ENCODE peak calls at places on chromosome 13, in four cellular contexts. W, A, H and B are unnamed samples.

GRCh38 chr13:41675306-41675705 is 218.0 kb downstream of the RGCC start:
- DNase-seq in W (no peak), A (no peak), H (no peak), B (no peak)

GRCh38 chr13:45015300-45015699 is 26.0 kb downstream of the GPALPP1 start:
- DNase-seq in H (no peak), W (no peak), A (no peak), B (no peak)

GRCh38 chr13:30791354-30791921 is 56.1 kb downstream of the ALOX5AP start:
- DNase-seq in A (no peak), H (no peak), W (no peak), B (peak; percentile 66)

GRCh38 chr13:59774511-59774911 is 389.2 kb downstream of the DIAPH3 start:
- DNase-seq in H (peak; percentile 46), W (no peak), A (no peak), B (no peak)

GRCh38 chr13:109999659-110000533 is 213.5 kb upstream of the IRS2 start:
- DNase-seq in W (no peak), A (no peak), H (no peak), B (no peak)

GRCh38 chr13:109160887-109161669 is 531.7 kb downstream of the MYO16 start:
- DNase-seq in A (no peak), H (peak; percentile 57), W (no peak), B (no peak)

GRCh38 chr13:32783067-32783466 is 196.8 kb downstream of the PDS5B start:
- DNase-seq in W (no peak), A (no peak), H (no peak), B (no peak)

GRCh38 chr13:27006519-27007161 is 165.0 kb downstream of the USP12 start:
- DNase-seq in A (peak; percentile 71), W (no peak), H (peak; percentile 43), B (no peak)

GRCh38 chr13:32415019-32415418 is 12.9 kb downstream of the N4BP2L1 start:
- DNase-seq in H (no peak), W (no peak), A (no peak), B (no peak)

GRCh38 chr13:79776538-79776937 is 295.6 kb downstream of the NDFIP2 start:
- DNase-seq in A (no peak), H (no peak), W (no peak), B (no peak)

GRCh38 chr13:32165791-32166190 is 134.2 kb downstream of the FRY start:
- DNase-seq in W (no peak), A (peak; percentile 25), H (no peak), B (no peak)

GRCh38 chr13:48042889-48043288 is 5.4 kb downstream of the NUDT15 start:
- DNase-seq in W (no peak), H (no peak), A (no peak), B (no peak)

GRCh38 chr13:95954266-95954665 is 98.9 kb downstream of the UGGT2 start:
- DNase-seq in H (peak; percentile 15), A (no peak), W (no peak), B (no peak)

GRCh38 chr13:110433014-110433413 is 125.9 kb downstream of the COL4A2 start:
- DNase-seq in A (no peak), W (no peak), H (peak; percentile 35), B (no peak)

GRCh38 chr13:30745917-30746686 is 10.8 kb downstream of the ALOX5AP start:
- DNase-seq in W (no peak), A (peak; percentile 47), H (no peak), B (no peak)

GRCh38 chr13:97953376-97953970 is at the start of gene IPO5:
- DNase-seq in H (no peak), W (no peak), A (no peak), B (no peak)

GRCh38 chr13:100088282-100088647 is 628 bp upstream of the PCCA start:
- DNase-seq in H (no peak), A (no peak), W (no peak), B (no peak)

GRCh38 chr13:45362939-45363338 is 22.0 kb upstream of the TPT1 start:
- DNase-seq in H (no peak), W (peak; percentile 53), A (no peak), B (no peak)

GRCh38 chr13:112714772-112715569 is 25.1 kb downstream of the ATP11A start:
- DNase-seq in A (no peak), H (no peak), W (no peak), B (no peak)

GRCh38 chr13:81058211-81058915 is 717.4 kb upstream of the SPRY2 start:
- DNase-seq in H (no peak), A (no peak), W (no peak), B (no peak)

GRCh38 chr13:45143346-45143751 is 23.0 kb downstream of the GTF2F2 start:
- DNase-seq in A (no peak), W (no peak), H (peak; percentile 88), B (no peak)

GRCh38 chr13:114109646-114110045 is 22.8 kb downstream of the RASA3 start:
- DNase-seq in A (peak; percentile 21), H (no peak), W (no peak), B (no peak)

GRCh38 chr13:25768726-25769270 is 283.0 kb downstream of the SHISA2 start:
- DNase-seq in W (no peak), A (no peak), H (no peak), B (no peak)

GRCh38 chr13:51518847-51519246 is 65.4 kb upstream of the WDFY2 start:
- DNase-seq in A (no peak), H (no peak), W (no peak), B (no peak)

GRCh38 chr13:65453982-65454381 is 1776.2 kb downstream of the PCDH9 start:
- DNase-seq in W (no peak), A (no peak), H (no peak), B (no peak)

GRCh38 chr13:114087430-114087829 is 45.0 kb downstream of the RASA3 start:
- DNase-seq in A (peak; percentile 10), H (no peak), W (no peak), B (no peak)

GRCh38 chr13:106318941-106319411 is 216.5 kb downstream of the EFNB2 start:
- DNase-seq in H (peak; percentile 98), W (no peak), A (peak; percentile 82), B (no peak)

GRCh38 chr13:32528358-32528757 is 10.2 kb downstream of the N4BP2L2 start:
- DNase-seq in H (no peak), W (no peak), A (no peak), B (no peak)

GRCh38 chr13:61546911-61547310 is 131.3 kb upstream of the PCDH20 start:
- DNase-seq in H (no peak), W (no peak), A (no peak), B (no peak)

GRCh38 chr13:47426126-47426849 is 529.4 kb upstream of the HTR2A start:
- DNase-seq in H (no peak), A (peak; percentile 34), W (no peak), B (no peak)

GRCh38 chr13:36029171-36029570 is 102.0 kb downstream of the DCLK1 start:
- DNase-seq in A (no peak), H (no peak), W (no peak), B (no peak)

GRCh38 chr13:32019612-32020233 is 11.9 kb upstream of the FRY start:
- DNase-seq in H (no peak), W (peak; percentile 14), A (peak; percentile 31), B (no peak)

GRCh38 chr13:33931397-33931987 is 113.5 kb downstream of the RFC3 start:
- DNase-seq in W (peak; percentile 16), H (no peak), A (no peak), B (no peak)

DNA sequence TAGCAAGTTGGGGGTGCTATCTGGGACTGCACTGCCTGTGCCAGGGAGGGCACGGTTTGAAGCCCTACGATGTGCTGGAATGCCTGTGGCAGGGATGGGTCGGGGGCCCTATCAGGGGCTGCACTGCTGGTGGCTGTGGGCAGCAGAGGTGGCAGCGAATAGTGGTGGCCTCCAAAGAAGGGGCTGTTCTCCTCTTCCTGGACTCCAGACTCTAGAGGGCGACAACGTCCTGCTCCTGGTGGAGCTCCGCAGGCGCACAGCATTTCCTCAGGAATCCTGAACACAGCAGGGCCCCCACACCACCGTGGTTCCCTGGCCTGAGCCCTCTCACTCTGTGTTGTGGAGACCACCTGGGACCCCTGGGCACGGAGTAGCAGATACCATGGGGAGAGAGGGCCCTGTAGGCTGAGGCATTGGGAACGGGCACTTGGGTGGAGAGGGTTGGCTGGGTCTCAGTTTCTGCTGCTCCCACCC is 145.6 kb downstream of the TNFRSF19 start:
- DNase-seq in W (peak; percentile 18), H (no peak), A (no peak), B (no peak)
- TF ChIP-seq CTCF in W (peak; percentile 67), H (no peak), A (no peak), B (peak; percentile 17)

GRCh38 chr13:87677043-87677333 is 5.8 kb downstream of the SLITRK5 start:
- DNase-seq in A (no peak), H (no peak), W (no peak), B (no peak)

GRCh38 chr13:87676254-87677042 is 5.3 kb downstream of the SLITRK5 start:
- DNase-seq in H (no peak), W (no peak), A (no peak), B (no peak)

GRCh38 chr13:87678353-87678752 is 7.2 kb downstream of the SLITRK5 start:
- DNase-seq in W (no peak), H (no peak), A (no peak), B (no peak)

GRCh38 chr13:87677334-87678234 is 6.4 kb downstream of the SLITRK5 start:
- DNase-seq in A (no peak), W (no peak), H (no peak), B (no peak)

GRCh38 chr13:87680298-87680697 is 9.1 kb downstream of the SLITRK5 start:
- DNase-seq in H (peak; percentile 79), A (no peak), W (no peak), B (no peak)
- TF ChIP-seq CTCF in H (peak; percentile 52), A (no peak), W (no peak), B (peak; percentile 54)

GRCh38 chr13:46385946-46386345 is 1.1 kb downstream of the RUBCNL start:
- DNase-seq in W (no peak), A (no peak), H (no peak), B (no peak)

GRCh38 chr13:46388846-46389245 is 1.8 kb upstream of the RUBCNL start:
- DNase-seq in W (no peak), A (no peak), H (no peak), B (no peak)

GRCh38 chr13:46386426-46386995 is 541 bp downstream of the RUBCNL start:
- DNase-seq in W (no peak), A (no peak), H (no peak), B (no peak)

GRCh38 chr13:46388308-46388707 is 1.3 kb upstream of the RUBCNL start:
- DNase-seq in W (no peak), H (no peak), A (no peak), B (no peak)

DNA sequence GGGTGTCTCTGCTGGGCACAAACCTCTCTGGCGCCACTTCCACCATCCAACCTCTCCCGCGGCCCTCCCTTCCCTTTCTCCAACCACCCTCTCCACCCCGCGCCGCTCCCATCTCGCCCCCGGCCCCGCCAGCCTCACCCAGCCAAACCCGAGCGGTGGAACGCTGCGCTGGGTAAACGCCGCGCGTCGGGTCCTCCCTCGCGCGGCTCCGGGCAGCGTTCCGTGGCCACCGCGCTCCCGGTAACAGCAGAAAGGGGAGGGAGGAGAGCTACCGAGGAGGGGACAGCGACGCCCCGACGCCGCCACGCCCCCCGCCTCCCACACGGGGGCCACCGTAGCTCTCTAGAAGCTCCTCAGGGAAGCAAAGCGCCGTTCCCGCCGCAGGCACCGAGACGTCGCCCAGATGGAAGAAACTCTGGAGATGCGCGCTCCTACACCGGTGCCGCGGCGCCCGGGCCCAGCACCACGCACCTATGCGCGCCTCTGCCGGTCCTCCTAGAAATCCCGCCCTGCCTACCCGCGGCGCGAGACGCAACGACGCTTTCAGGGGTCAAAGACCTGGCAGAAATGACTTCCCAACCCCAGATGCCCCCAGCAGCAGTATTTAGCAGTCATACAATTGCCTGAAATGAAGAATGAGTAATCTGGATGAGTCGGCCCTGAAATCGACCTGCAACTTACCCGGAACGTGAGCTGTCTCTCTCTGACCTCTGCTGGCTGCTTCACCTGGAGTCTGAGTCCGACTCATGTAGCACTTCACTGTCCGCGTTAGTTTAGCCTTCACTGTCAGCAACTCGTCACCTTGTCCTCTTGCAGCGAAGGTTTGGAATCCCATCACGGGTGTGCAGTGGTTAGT is at the start of gene RUBCNL:
- DNase-seq in A (peak; percentile 33), W (peak; percentile 8), H (no peak), B (no peak)
- TF ChIP-seq CTCF in A (no peak), W (no peak), H (no peak), B (no peak)

GRCh38 chr13:71087432-71087831 is 779.6 kb downstream of the DACH1 start:
- DNase-seq in W (no peak), H (no peak), A (no peak), B (no peak)
- TF ChIP-seq CTCF in W (no peak), H (no peak), A (no peak), B (no peak)